ENCODE peak calls at places on chromosomes 6 and 20, in four cellular contexts. F, O, X and R are unnamed samples.

GRCh38 chr6:34018026-34018425 is 127.9 kb downstream of the GRM4 start:
- DNase-seq in F (no peak), O (no peak), X (no peak), R (no peak)

GRCh38 chr20:63864978-63865640 is at the start of gene TPD52L2:
- DNase-seq in F (peak; percentile 98), O (peak; percentile 100), X (peak; percentile 99), R (peak; percentile 100)

GRCh38 chr6:107641500-107641931 is 151.6 kb downstream of the SOBP start:
- DNase-seq in F (no peak), O (no peak), X (no peak), R (no peak)

GRCh38 chr6:81228912-81229540 is 523.5 kb downstream of the TENT5A start:
- DNase-seq in F (no peak), O (no peak), X (no peak), R (no peak)

GRCh38 chr6:111012143-111012452 is 30.3 kb downstream of the RPF2 start:
- DNase-seq in F (no peak), O (no peak), X (no peak), R (no peak)

GRCh38 chr6:996271-996852 is 303.4 kb upstream of the EXOC2 start:
- DNase-seq in F (no peak), O (no peak), X (no peak), R (no peak)

GRCh38 chr20:50588034-50588736 is 78.0 kb downstream of the PTPN1 start:
- DNase-seq in F (peak; percentile 92), O (peak; percentile 61), X (peak; percentile 76), R (no peak)

GRCh38 chr20:62968378-62969178 is 16.1 kb downstream of the SLC17A9 start:
- DNase-seq in F (no peak), O (no peak), X (no peak), R (no peak)

GRCh38 chr6:154298297-154298696 is 58.3 kb downstream of the IPCEF1 start:
- DNase-seq in F (no peak), O (no peak), X (no peak), R (no peak)

GRCh38 chr20:17885544-17885943 is 83.0 kb downstream of the SNX5 start:
- DNase-seq in F (peak; percentile 47), O (no peak), X (no peak), R (no peak)

GRCh38 chr6:1445650-1446645 is 56.6 kb downstream of the FOXF2 start:
- DNase-seq in F (no peak), O (no peak), X (no peak), R (no peak)

GRCh38 chr20:17226410-17227198 is at the start of gene PCSK2:
- DNase-seq in F (peak; percentile 51), O (no peak), X (no peak), R (no peak)

GRCh38 chr6:36443498-36443844 is 671 bp downstream of the KCTD20 start:
- DNase-seq in F (no peak), O (no peak), X (no peak), R (no peak)

GRCh38 chr6:7998103-7998725 is 66.0 kb downstream of the BLOC1S5 start:
- DNase-seq in F (no peak), O (no peak), X (no peak), R (no peak)

GRCh38 chr20:19791887-19792286 is 33.8 kb downstream of the RIN2 start:
- DNase-seq in F (no peak), O (no peak), X (no peak), R (no peak)

GRCh38 chr6:132937466-132937906 is 123.1 kb downstream of the RPS12 start:
- DNase-seq in F (no peak), O (peak; percentile 50), X (peak; percentile 57), R (no peak)

GRCh38 chr20:38156280-38156679 is 8.8 kb downstream of the TGM2 start:
- DNase-seq in F (no peak), O (no peak), X (no peak), R (no peak)

GRCh38 chr20:45052698-45053440 is 48.1 kb downstream of the KCNS1 start:
- DNase-seq in F (no peak), O (no peak), X (no peak), R (no peak)

GRCh38 chr20:44409132-44409600 is 53.7 kb downstream of the HNF4A start:
- DNase-seq in F (peak; percentile 11), O (no peak), X (no peak), R (no peak)

GRCh38 chr6:74041420-74041819 is 345.4 kb downstream of the CD109 start:
- DNase-seq in F (no peak), O (no peak), X (no peak), R (no peak)

GRCh38 chr6:37399131-37399530 is 33.9 kb upstream of the CMTR1 start:
- DNase-seq in F (no peak), O (no peak), X (no peak), R (no peak)

GRCh38 chr20:62814060-62814708 is 2.7 kb upstream of the COL9A3 start:
- DNase-seq in F (no peak), O (no peak), X (no peak), R (no peak)

GRCh38 chr6:95309545-95309944 is 267.8 kb upstream of the MANEA start:
- DNase-seq in F (no peak), O (no peak), X (no peak), R (no peak)

GRCh38 chr20:33370296-33370695 is 31.0 kb downstream of the CDK5RAP1 start:
- DNase-seq in F (peak; percentile 75), O (no peak), X (no peak), R (no peak)

GRCh38 chr6:33896391-33897192 is 92.8 kb upstream of the MLN start:
- DNase-seq in F (no peak), O (no peak), X (no peak), R (no peak)

GRCh38 chr6:21831531-21832291 is 238.2 kb downstream of the SOX4 start:
- DNase-seq in F (no peak), O (no peak), X (no peak), R (no peak)

GRCh38 chr20:986733-987355 is 15.3 kb downstream of the RSPO4 start:
- DNase-seq in F (no peak), O (no peak), X (no peak), R (no peak)

GRCh38 chr6:53731906-53732636 is 62.7 kb upstream of the LRRC1 start:
- DNase-seq in F (no peak), O (no peak), X (no peak), R (no peak)

GRCh38 chr6:97702226-97702625 is 419.2 kb upstream of the MMS22L start:
- DNase-seq in F (no peak), O (no peak), X (no peak), R (no peak)

GRCh38 chr6:109336221-109336955 is 45.9 kb downstream of the CD164 start:
- DNase-seq in F (no peak), O (peak; percentile 82), X (peak; percentile 71), R (no peak)

GRCh38 chr20:1838479-1839279 is 56.5 kb upstream of the SIRPA start:
- DNase-seq in F (no peak), O (no peak), X (no peak), R (no peak)

GRCh38 chr6:331622-332521 is 39.6 kb downstream of the DUSP22 start:
- DNase-seq in F (peak; percentile 79), O (no peak), X (no peak), R (no peak)

GRCh38 chr20:43919686-43920403 is 5.2 kb downstream of the TOX2 start:
- DNase-seq in F (no peak), O (no peak), X (no peak), R (no peak)

GRCh38 chr20:25279403-25279802 is 31.5 kb downstream of the PYGB start:
- DNase-seq in F (peak; percentile 8), O (no peak), X (no peak), R (no peak)

GRCh38 chr20:4998160-4998651 is 3.1 kb downstream of the SLC23A2 start:
- DNase-seq in F (peak; percentile 16), O (no peak), X (no peak), R (no peak)

GRCh38 chr20:1707588-1708449 is 50.2 kb upstream of the SIRPG start:
- DNase-seq in F (no peak), O (no peak), X (no peak), R (no peak)

GRCh38 chr6:159693894-159694545 is 979 bp upstream of the SOD2 start:
- DNase-seq in F (no peak), O (peak; percentile 73), X (no peak), R (no peak)

GRCh38 chr20:32363492-32363891 is 5.4 kb downstream of the ASXL1 start:
- DNase-seq in F (no peak), O (no peak), X (no peak), R (no peak)

GRCh38 chr20:3199976-3200755 is 4.3 kb downstream of the DDRGK1 start:
- DNase-seq in F (peak; percentile 63), O (no peak), X (no peak), R (no peak)

GRCh38 chr20:3209023-3209945 is at the start of gene ITPA:
- DNase-seq in F (peak; percentile 89), O (peak; percentile 30), X (no peak), R (no peak)

GRCh38 chr20:3202965-3203314 is 1.5 kb downstream of the DDRGK1 start:
- DNase-seq in F (no peak), O (no peak), X (no peak), R (no peak)

GRCh38 chr20:3203315-3204123 is 963 bp downstream of the DDRGK1 start:
- DNase-seq in F (peak; percentile 83), O (no peak), X (no peak), R (no peak)

GRCh38 chr20:3204124-3204794 is at the start of gene DDRGK1:
- DNase-seq in F (peak; percentile 95), O (peak; percentile 85), X (peak; percentile 86), R (peak; percentile 92)
- TF ChIP-seq CTCF in F (no peak), O (no peak), X (no peak), R (no peak)

GRCh38 chr6:46290916-46291633 is 120.3 kb upstream of the ENPP5 start:
- DNase-seq in F (no peak), O (no peak), X (no peak), R (no peak)
- H3K27ac ChIP-seq in F (no peak overlapping the region), O (no peak overlapping the region), X (no peak overlapping the region), R (no peak overlapping the region)

DNA sequence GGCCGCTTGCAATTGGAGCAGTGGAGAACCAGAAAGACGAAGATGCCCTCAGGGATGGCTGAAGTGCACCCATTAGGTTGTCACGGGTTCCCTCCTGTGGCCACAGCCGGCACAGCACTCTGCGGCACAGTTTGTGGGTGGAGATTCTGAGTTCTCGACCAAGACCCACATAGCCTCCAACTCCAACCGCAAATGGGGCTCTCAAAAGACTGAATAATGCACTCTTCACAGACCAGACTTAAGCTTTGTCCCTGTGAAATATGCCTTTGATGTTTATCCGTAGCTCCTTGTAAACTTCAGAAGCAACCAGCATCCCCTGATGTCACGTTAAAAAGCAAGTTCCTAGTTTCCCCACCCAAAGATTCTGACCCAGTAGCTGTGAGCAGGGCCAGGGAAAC is 934 bp upstream of the CST9 start:
- DNase-seq in F (peak; percentile 88), O (peak; percentile 74), X (peak; percentile 85), R (no peak)
- TF ChIP-seq POLR2AphosphoS5 in F (peak; percentile 44), O (peak; percentile 17), X (no peak), R (no peak)

DNA sequence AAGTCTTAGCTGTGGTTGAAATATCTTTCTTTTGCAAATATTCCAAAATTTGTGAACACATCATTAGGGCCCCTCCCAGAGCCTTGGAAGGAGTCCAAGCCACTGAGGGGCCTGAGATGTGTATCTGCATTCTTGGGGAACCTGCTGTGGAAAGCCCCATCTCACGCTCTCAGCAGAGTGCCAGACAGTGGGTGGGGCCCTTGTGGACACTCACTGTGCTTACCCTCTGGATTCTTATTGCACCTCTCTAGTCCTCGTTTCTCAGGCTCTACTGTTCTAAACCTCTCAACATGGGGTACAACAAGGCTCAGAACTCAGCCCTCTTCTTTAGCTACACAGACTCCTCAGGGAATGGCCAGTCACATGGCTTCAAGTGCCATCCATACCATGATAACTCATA is 416.2 kb upstream of the CDH4 start:
- DNase-seq in F (no peak), O (no peak), X (no peak), R (no peak)
- TF ChIP-seq CTCF in F (no peak), O (no peak), X (no peak), R (no peak)